ENCODE peak calls at places on chromosomes 6 and 20, in six cellular contexts. E is HT1080, C is HT-29, L is ELF-1, M is GM12892, H is HTR-8/SVneo. Z is an unnamed sample.
A peak's percentile ranks its signal among the peaks of the same experiment; 100 is the strongest.

GRCh38 chr6:24284006-24284405 is 73.9 kb downstream of the DCDC2 start:
- DNase-seq in H (no peak), L (no peak), C (no peak), E (no peak), M (no peak), Z (no peak)

GRCh38 chr6:39669117-39669690 is 56.0 kb downstream of the KIF6 start:
- DNase-seq in H (no peak), E (peak; percentile 41), C (no peak), M (no peak), L (no peak), Z (no peak)

GRCh38 chr6:92708270-92708669 is 711.1 kb downstream of the EPHA7 start:
- DNase-seq in E (no peak), M (no peak), L (no peak), H (no peak), C (no peak), Z (no peak)

GRCh38 chr6:26270903-26271639 is 93.9 kb upstream of the BTN3A2 start:
- DNase-seq in H (peak; percentile 89), M (no peak), C (peak; percentile 97), E (no peak), L (peak; percentile 96), Z (peak; percentile 57)

GRCh38 chr6:12343440-12344162 is 53.4 kb downstream of the EDN1 start:
- DNase-seq in M (no peak), L (no peak), H (no peak), E (no peak), C (peak; percentile 91), Z (no peak)

GRCh38 chr6:152478377-152479010 is 158.7 kb downstream of the SYNE1 start:
- DNase-seq in L (no peak), H (no peak), C (no peak), E (no peak), M (no peak), Z (no peak)

GRCh38 chr6:169292340-169293124 is 38.9 kb upstream of the THBS2 start:
- DNase-seq in L (no peak), C (no peak), H (peak; percentile 84), E (peak; percentile 91), M (no peak), Z (no peak)

GRCh38 chr6:151229401-151230276 is 10.1 kb upstream of the AKAP12 start:
- DNase-seq in H (no peak), M (no peak), L (peak; percentile 89), E (no peak), C (no peak), Z (no peak)

GRCh38 chr6:152952045-152952444 is 30.8 kb downstream of the FBXO5 start:
- DNase-seq in E (peak; percentile 79), M (no peak), L (no peak), C (no peak), H (peak; percentile 27), Z (no peak)

GRCh38 chr20:52493177-52493711 is 301.7 kb upstream of the ZFP64 start:
- DNase-seq in E (peak; percentile 31), H (peak; percentile 67), L (no peak), M (no peak), C (no peak), Z (no peak)

GRCh38 chr6:159633196-159633595 is 59.8 kb downstream of the SOD2 start:
- DNase-seq in M (no peak), H (peak; percentile 44), C (peak; percentile 48), E (peak; percentile 17), L (no peak), Z (no peak)

GRCh38 chr6:97697450-97697849 is 414.4 kb upstream of the MMS22L start:
- DNase-seq in C (no peak), E (peak; percentile 55), H (no peak), L (no peak), M (no peak), Z (no peak)

GRCh38 chr20:61700595-61701140 is 365.0 kb downstream of the TAF4 start:
- DNase-seq in H (no peak), C (no peak), E (no peak), L (no peak), M (no peak), Z (peak; percentile 8)

GRCh38 chr6:61809004-61809595 is 476.9 kb downstream of the KHDRBS2 start:
- DNase-seq in M (no peak), H (no peak), L (no peak), E (peak; percentile 3), C (peak; percentile 59), Z (no peak)

GRCh38 chr6:51515052-51515402 is 572.4 kb downstream of the PKHD1 start:
- DNase-seq in M (no peak), L (no peak), E (no peak), H (no peak), C (no peak), Z (no peak)

GRCh38 chr20:38196592-38196991 is 31.5 kb upstream of the TGM2 start:
- DNase-seq in M (no peak), H (no peak), E (no peak), L (no peak), C (no peak), Z (peak; percentile 91)

GRCh38 chr20:20568604-20569205 is 143.7 kb downstream of the RALGAPA2 start:
- DNase-seq in E (no peak), H (peak; percentile 12), L (no peak), C (peak; percentile 43), M (no peak), Z (no peak)

GRCh38 chr20:46120136-46120535 is 2.0 kb downstream of the CD40 start:
- DNase-seq in H (no peak), L (no peak), E (no peak), C (no peak), M (no peak), Z (no peak)

GRCh38 chr6:8057263-8057662 is 6.9 kb downstream of the BLOC1S5 start:
- DNase-seq in H (no peak), E (no peak), C (no peak), M (no peak), L (no peak), Z (no peak)

GRCh38 chr6:2626381-2626780 is 124.3 kb downstream of the MYLK4 start:
- DNase-seq in C (no peak), M (no peak), L (no peak), E (peak; percentile 76), H (no peak), Z (no peak)

GRCh38 chr6:7235712-7236311 is 77.2 kb downstream of the SSR1 start:
- DNase-seq in H (no peak), L (no peak), C (peak; percentile 49), M (no peak), E (no peak), Z (no peak)

GRCh38 chr6:37913210-37913609 is 93.7 kb downstream of the ZFAND3 start:
- DNase-seq in M (no peak), H (no peak), C (no peak), L (no peak), E (peak; percentile 4), Z (no peak)

GRCh38 chr20:16749573-16749972 is 1.4 kb downstream of the OTOR start:
- DNase-seq in M (no peak), H (no peak), E (no peak), C (no peak), L (no peak), Z (no peak)

GRCh38 chr20:37165031-37165430 is 14.1 kb upstream of the RPN2 start:
- DNase-seq in C (no peak), M (no peak), E (no peak), L (no peak), H (no peak), Z (no peak)

GRCh38 chr20:20593447-20594170 is 118.8 kb downstream of the RALGAPA2 start:
- DNase-seq in M (no peak), H (peak; percentile 20), C (peak; percentile 67), L (peak; percentile 76), E (peak; percentile 33), Z (no peak)

GRCh38 chr6:41859356-41859755 is 35.8 kb downstream of the USP49 start:
- DNase-seq in L (no peak), H (no peak), M (no peak), E (no peak), C (no peak), Z (no peak)

GRCh38 chr20:47717421-47717820 is 67.9 kb downstream of the SULF2 start:
- DNase-seq in H (no peak), M (no peak), C (no peak), L (no peak), E (no peak), Z (no peak)

GRCh38 chr6:62280099-62280498 is 5.9 kb downstream of the KHDRBS2 start:
- DNase-seq in L (no peak), C (no peak), E (no peak), H (no peak), M (no peak), Z (no peak)

GRCh38 chr6:47729019-47729418 is 30.6 kb downstream of the ADGRF4 start:
- DNase-seq in M (no peak), L (no peak), E (peak; percentile 89), H (no peak), C (peak; percentile 20), Z (no peak)

GRCh38 chr6:73511796-73512195 is 9.0 kb downstream of the EEF1A1 start:
- DNase-seq in C (peak; percentile 19), E (no peak), H (no peak), M (no peak), L (peak; percentile 53), Z (no peak)